ENCODE peak calls at places on chromosomes 3 and 15, in seven cellular contexts. Z, J, V, A, P, M and E are unnamed samples.

GRCh38 chr3:38555926-38556325 is 59.8 kb downstream of the EXOG start:
- DNase-seq in J (peak), Z (no peak), M (no peak), A (no peak), V (no peak), P (peak), E (no peak)

GRCh38 chr15:59791079-59791478 is 102.0 kb upstream of the BNIP2 start:
- DNase-seq in A (no peak), J (no peak), V (no peak), P (no peak), M (no peak), Z (no peak), E (no peak)

GRCh38 chr3:126105691-126106187 is 21.8 kb upstream of the SLC41A3 start:
- DNase-seq in Z (no peak), P (no peak), V (no peak), M (no peak), J (no peak), A (no peak), E (no peak)

GRCh38 chr3:38039101-38039898 is at the start of gene DLEC1:
- DNase-seq in P (peak), J (peak), Z (peak), A (no peak), M (peak), V (no peak), E (no peak)

GRCh38 chr15:70505411-70505919 is 257.9 kb downstream of the UACA start:
- DNase-seq in V (no peak), P (peak), J (no peak), Z (no peak), M (peak), A (peak), E (peak)

GRCh38 chr15:41392659-41393058 is 9.6 kb downstream of the NDUFAF1 start:
- DNase-seq in J (no peak), M (no peak), P (no peak), Z (no peak), V (no peak), A (no peak), E (no peak)

GRCh38 chr3:177567833-177568232 is 370.6 kb upstream of the TBL1XR1 start:
- DNase-seq in M (no peak), A (no peak), V (no peak), Z (no peak), J (no peak), P (no peak), E (no peak)

GRCh38 chr15:42270996-42271395 is 2.0 kb upstream of the GANC start:
- DNase-seq in J (no peak), V (no peak), A (no peak), P (no peak), M (no peak), Z (no peak), E (no peak)

GRCh38 chr3:48885753-48886152 is 12.9 kb downstream of the SLC25A20 start:
- DNase-seq in P (no peak), Z (no peak), M (peak), J (no peak), A (no peak), V (no peak), E (peak)

GRCh38 chr15:93314245-93314644 is 225.2 kb upstream of the RGMA start:
- DNase-seq in A (no peak), P (no peak), V (no peak), J (no peak), Z (no peak), M (no peak), E (no peak)

GRCh38 chr3:30658328-30659052 is 52.1 kb downstream of the TGFBR2 start:
- DNase-seq in V (no peak), A (peak), Z (no peak), J (no peak), M (peak), P (no peak), E (no peak)

GRCh38 chr3:186642014-186642413 is 1.8 kb downstream of the FETUB start:
- DNase-seq in Z (no peak), M (no peak), A (no peak), J (no peak), V (no peak), P (no peak), E (no peak)

GRCh38 chr15:60585743-60586708 is 107.1 kb upstream of the ICE2 start:
- DNase-seq in A (peak), J (no peak), Z (no peak), P (no peak), V (peak), M (peak), E (no peak)

GRCh38 chr3:184945886-184946625 is 134.1 kb downstream of the VPS8 start:
- DNase-seq in P (no peak), M (no peak), J (no peak), A (no peak), V (no peak), Z (no peak), E (no peak)

GRCh38 chr3:184953396-184953795 is 141.4 kb downstream of the VPS8 start:
- DNase-seq in Z (no peak), M (peak), A (no peak), P (no peak), V (peak), J (no peak), E (no peak)

GRCh38 chr3:184946922-184947321 is 135.0 kb downstream of the VPS8 start:
- DNase-seq in P (no peak), Z (no peak), V (no peak), M (no peak), J (no peak), A (no peak), E (no peak)

GRCh38 chr3:184952671-184953070 is 140.7 kb downstream of the VPS8 start:
- DNase-seq in Z (no peak), J (no peak), P (no peak), M (peak), V (no peak), A (no peak), E (no peak)

DNA sequence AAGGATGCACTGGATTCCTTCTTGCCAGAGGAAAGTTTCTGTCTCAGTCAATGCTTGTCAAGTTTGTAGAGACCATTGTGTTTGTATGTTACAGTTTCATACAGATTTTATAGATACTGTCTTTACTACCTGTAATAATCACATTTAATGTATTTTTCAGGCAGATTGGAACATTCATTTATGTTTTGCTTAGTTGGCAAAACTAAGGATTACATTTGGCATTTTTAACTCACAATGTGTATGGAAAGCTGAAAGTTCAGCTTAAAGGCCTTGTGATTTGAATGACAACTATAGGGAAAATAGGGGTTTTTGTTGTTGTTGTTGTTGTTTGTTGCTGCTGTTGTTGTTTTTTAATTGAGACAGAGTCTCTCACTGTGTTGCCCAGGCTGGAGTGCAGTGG is 137.6 kb downstream of the VPS8 start:
- DNase-seq in V (no peak), Z (no peak), A (no peak), J (no peak), P (no peak), M (no peak), E (no peak)
- H3K4me3 ChIP-seq in V (no peak), Z (no peak), A (no peak), J (no peak), P (no peak), M (no peak), E (no peak)

DNA sequence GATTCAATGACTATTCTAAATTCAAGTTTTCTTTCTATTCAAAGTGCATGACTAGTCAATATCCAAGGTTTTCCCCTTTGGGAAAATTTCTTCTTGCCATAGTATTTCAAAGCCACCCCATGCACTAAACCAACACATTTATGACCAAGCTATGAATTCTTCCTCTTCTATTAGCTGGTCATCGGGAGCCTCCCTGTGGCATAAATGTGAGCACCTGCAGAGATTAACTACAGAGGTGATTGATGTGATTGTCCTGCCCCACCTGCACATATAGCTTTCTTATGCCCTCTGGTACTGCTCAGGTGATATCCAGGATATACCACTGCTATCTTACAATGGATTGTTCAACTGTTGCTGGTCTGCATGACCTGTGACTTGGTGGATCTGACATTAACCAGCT is 694.9 kb downstream of the ZBBX start:
- DNase-seq in M (no peak), A (no peak), Z (no peak), V (no peak), J (no peak), P (no peak), E (no peak)
- TF ChIP-seq CTCF in M (no peak), A (no peak), Z (no peak), V (no peak), J (no peak), P (no peak), E (peak)

GRCh38 chr3:184336484-184337230 is 743 bp upstream of the FAM131A start:
- DNase-seq in P (no peak), J (no peak), V (peak), M (peak), A (peak), Z (no peak), E (no peak)

GRCh38 chr3:184337981-184338380 is 581 bp downstream of the FAM131A start:
- DNase-seq in J (no peak), Z (no peak), V (no peak), M (no peak), P (no peak), A (no peak), E (no peak)

GRCh38 chr3:184339016-184339415 is 1.6 kb downstream of the FAM131A start:
- DNase-seq in J (no peak), V (no peak), A (no peak), Z (no peak), M (no peak), P (no peak), E (no peak)

GRCh38 chr3:184337315-184337714 is at the start of gene FAM131A:
- DNase-seq in Z (peak), A (no peak), J (no peak), M (peak), V (no peak), P (no peak), E (no peak)

DNA sequence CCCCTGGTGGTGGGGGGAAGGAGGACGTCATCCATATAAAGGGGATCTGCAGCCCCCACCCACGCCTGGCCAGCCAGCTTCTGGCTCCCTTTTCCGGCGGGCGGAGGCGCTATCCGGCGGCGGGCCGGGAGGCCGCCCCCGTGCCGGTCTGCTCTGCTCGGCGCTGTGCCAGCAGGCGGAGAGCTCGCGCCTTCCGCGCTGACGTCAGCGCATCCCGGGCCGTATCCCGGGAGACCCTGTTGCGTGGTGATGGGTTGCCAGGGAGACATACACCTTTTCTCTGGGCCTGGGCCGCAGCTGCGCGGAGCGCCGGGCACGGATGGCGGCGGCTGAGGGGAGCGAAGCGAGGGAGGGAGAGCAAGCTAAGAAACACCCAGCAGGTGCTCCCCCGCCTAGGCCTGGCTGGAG is 1.1 kb downstream of the FAM131A start:
- DNase-seq in P (peak), V (peak), M (peak), A (peak), Z (peak), J (no peak), E (no peak)
- H3K4me3 ChIP-seq in P (peak), V (peak), M (peak), A (no peak), Z (peak), J (peak), E (no peak)

DNA sequence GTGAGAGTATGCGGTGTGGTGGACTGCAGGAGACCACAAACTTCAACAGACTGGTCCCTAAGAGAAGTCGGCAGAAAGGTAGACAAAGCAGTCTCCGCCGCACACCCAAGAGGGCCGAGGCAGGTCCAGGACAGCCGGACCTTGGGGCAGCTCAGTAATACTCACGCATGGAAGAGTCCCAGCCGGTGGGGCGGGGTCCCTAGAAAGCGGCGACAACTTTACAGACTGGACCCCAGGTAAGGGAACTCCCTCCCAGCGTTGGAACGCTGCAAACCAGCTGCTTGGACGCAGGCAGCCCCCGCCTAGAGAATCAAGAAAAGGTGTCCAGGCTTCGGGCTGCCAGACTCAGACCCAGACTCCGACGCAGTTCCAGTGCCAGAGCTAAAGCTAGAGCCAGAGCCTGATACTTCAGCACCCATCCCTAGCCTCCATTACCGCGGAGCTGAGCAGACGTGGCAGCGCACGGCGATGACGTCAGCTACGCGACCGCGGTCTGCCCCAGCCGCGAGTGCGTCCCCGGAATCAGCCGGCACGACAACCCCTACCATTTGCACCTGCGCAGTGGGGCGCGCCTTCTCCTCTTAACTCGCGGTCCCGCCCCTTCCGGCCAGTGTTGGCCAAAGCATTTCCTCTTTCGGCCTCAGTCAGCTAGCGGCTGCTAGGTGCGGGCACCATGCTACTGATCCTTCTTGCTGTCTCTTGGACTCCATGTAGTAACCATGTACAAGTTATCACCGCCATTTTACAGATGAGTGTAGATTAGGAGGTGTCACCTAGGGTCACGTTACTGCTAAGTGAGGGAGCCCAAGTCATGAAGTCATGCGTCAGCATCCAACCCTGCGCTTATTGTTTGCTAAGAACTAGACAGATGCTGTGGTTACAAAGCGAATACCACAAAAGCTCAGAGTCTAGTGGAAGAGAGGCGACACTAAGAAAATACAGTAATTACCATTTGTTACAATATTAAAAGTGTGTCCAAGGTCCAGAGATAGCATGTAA is at the start of gene TMEM39A:
- DNase-seq in J (peak), A (peak), Z (peak), V (peak), P (peak), M (peak), E (peak)
- TF ChIP-seq CTCF in J (no peak), A (no peak), Z (peak), V (no peak), P (peak), M (no peak), E (no peak)

DNA sequence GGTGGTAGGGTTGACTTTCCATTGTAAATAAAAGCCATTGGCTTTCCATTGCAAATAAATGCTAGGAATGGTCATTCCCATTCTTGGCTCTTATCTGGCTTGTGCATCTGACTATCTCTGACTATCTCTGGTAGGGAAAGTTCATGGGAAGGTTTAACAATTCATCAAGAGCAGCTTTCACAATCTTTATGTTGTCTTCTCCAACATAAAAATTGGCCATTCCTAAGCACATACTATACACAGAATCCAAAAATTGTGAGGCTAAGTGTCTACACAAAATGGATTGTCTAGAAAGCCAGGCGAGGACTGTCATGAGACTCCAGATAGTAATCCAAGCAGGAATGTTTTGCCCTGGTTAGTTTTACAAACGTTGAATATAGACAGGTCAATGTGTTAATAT is 54.4 kb upstream of the WNT5A start:
- DNase-seq in M (no peak), A (no peak), V (no peak), J (no peak), Z (no peak), P (no peak), E (no peak)
- H3K4me3 ChIP-seq in M (no peak), A (no peak), V (no peak), J (no peak), Z (no peak), P (no peak), E (no peak)

GRCh38 chr3:133383175-133383574 is 16.7 kb upstream of the BFSP2 start:
- DNase-seq in Z (no peak), J (no peak), A (no peak), V (no peak), M (no peak), P (no peak), E (no peak)
- TF ChIP-seq CTCF in Z (no peak), J (no peak), A (no peak), V (no peak), M (no peak), P (no peak), E (no peak)

DNA sequence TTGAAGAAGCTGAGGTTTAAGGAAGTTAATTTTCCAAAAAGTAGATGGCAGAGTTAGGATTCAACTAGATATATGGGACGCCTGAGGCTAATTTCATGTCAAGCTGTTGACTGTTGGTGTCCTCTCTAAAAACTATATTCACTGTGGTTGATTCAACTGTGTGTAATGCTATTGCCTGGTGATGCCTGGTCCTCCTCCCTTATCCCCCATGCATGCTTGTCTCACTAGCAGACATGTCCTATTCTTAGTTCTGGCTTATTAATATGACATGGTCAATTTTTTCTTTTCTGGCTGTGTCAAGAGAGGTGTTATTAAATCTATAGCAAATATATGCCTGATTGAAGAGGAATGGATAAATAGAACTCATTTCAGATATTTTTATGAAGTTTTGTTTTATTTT is 156.1 kb downstream of the SPATA16 start:
- DNase-seq in P (no peak), A (no peak), M (no peak), J (no peak), Z (no peak), V (no peak), E (no peak)
- H3K4me3 ChIP-seq in P (no peak), A (no peak), M (no peak), J (no peak), Z (no peak), V (no peak), E (no peak)